ENCODE peak calls at places on chromosomes 11 and 22, in eight cellular contexts. Z is astrocyte, S is H9, G is mammary epithelial cell, Q is keratinocyte, E is GM23248, C is A549, U is GM23338. F is an unnamed sample. For H3K4me1, the result is how much of the 10 kb centered on the place peaks cover.

GRCh38 chr11:13160745-13161144 is 116.8 kb upstream of the BMAL1 start:
- DNase-seq in Z (no peak), S (no peak), G (peak), Q (peak), E (no peak), C (no peak), U (no peak), F (no peak)

GRCh38 chr22:28976588-28976987 is 85.0 kb downstream of the C22orf31 start:
- DNase-seq in Z (peak), S (no peak), G (peak), Q (peak), E (peak), C (no peak), U (no peak), F (no peak)

GRCh38 chr11:83722392-83722791 is 436.2 kb upstream of the CCDC90B start:
- DNase-seq in Z (no peak), S (no peak), G (no peak), Q (no peak), E (no peak), C (no peak), U (peak), F (no peak)

GRCh38 chr11:7522546-7522945 is 8.7 kb downstream of the PPFIBP2 start:
- DNase-seq in Z (no peak), S (no peak), G (no peak), Q (no peak), E (no peak), C (no peak), U (no peak), F (no peak)

GRCh38 chr22:26122920-26123468 is 46.3 kb upstream of the SEZ6L start:
- DNase-seq in Z (no peak), S (no peak), G (no peak), Q (no peak), E (no peak), C (no peak), U (no peak), F (no peak)

GRCh38 chr11:9664276-9665171 is 647 bp downstream of the SWAP70 start:
- DNase-seq in Z (peak), S (peak), G (peak), Q (no peak), E (peak), C (peak), U (peak), F (no peak)

GRCh38 chr22:39690901-39691620 is 120.5 kb downstream of the CACNA1I start:
- DNase-seq in Z (no peak), S (peak), G (no peak), Q (no peak), E (peak), C (no peak), U (peak), F (no peak)

GRCh38 chr22:23079814-23080521 is 9.6 kb downstream of the GNAZ start:
- DNase-seq in Z (no peak), S (no peak), G (no peak), Q (no peak), E (no peak), C (no peak), U (no peak), F (no peak)

GRCh38 chr22:35348026-35348590 is 32.8 kb upstream of the HMOX1 start:
- DNase-seq in Z (no peak), S (no peak), G (no peak), Q (no peak), E (no peak), C (no peak), U (no peak), F (no peak)

GRCh38 chr11:62324738-62325556 is 12.3 kb upstream of the ASRGL1 start:
- DNase-seq in Z (no peak), S (peak), G (peak), Q (no peak), E (peak), C (peak), U (peak), F (peak)

GRCh38 chr11:64571050-64571409 is 20.0 kb upstream of the SLC22A12 start:
- DNase-seq in Z (no peak), S (no peak), G (no peak), Q (no peak), E (no peak), C (no peak), U (no peak), F (no peak)

GRCh38 chr11:130215531-130216220 is 56.1 kb downstream of the ST14 start:
- DNase-seq in Z (no peak), S (no peak), G (no peak), Q (no peak), E (no peak), C (no peak), U (no peak), F (no peak)

GRCh38 chr11:95764267-95764898 is 25.2 kb downstream of the FAM76B start:
- DNase-seq in Z (peak), S (no peak), G (peak), Q (no peak), E (peak), C (peak), U (peak), F (no peak)

GRCh38 chr11:105298174-105298573 is 158.6 kb upstream of the CARD18 start:
- DNase-seq in Z (no peak), S (no peak), G (no peak), Q (no peak), E (no peak), C (no peak), U (no peak), F (no peak)

DNA sequence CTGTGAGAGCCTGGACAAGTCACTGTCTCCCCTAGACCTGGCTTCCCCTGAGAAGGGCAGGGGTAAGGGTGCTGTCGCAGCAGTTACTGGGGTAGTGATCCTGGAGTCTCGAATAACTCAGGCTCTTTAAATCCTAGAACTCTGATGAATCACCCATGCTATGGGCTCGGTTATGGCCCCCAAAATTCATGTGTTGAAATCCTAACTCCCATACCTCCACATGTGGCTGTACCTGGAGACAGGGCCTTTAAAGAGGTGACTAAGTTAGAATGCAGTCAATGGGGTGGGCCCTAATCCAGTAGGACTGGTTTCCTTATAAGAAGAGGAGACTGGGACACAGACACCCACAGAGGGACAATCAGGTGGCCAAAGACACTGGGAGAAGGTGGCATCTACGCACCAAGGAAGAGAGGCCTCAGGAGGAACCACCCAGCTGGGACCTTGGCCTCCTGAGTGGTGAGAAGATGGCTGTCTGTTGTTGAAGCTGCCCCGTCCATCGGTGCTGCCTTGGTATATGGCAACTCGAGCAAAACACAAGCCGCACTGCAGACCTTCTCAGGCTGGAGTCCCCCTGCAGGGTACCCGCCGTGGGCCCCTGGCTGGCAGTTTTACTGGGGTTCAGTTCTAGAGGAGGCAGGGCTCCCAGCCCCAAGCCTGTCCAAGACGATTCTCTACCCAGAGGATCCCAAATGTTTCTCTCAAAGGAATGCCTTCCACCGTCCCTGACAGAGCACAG is 48.8 kb upstream of the SHISAL1 start:
- DNase-seq in Z (peak), S (no peak), G (peak), Q (peak), E (no peak), C (peak), U (no peak), F (no peak)
- H3K4me2 ChIP-seq in Z (peak), S (no peak), G (peak), Q (peak), E (peak), C (peak), U (no peak), F (no peak)

DNA sequence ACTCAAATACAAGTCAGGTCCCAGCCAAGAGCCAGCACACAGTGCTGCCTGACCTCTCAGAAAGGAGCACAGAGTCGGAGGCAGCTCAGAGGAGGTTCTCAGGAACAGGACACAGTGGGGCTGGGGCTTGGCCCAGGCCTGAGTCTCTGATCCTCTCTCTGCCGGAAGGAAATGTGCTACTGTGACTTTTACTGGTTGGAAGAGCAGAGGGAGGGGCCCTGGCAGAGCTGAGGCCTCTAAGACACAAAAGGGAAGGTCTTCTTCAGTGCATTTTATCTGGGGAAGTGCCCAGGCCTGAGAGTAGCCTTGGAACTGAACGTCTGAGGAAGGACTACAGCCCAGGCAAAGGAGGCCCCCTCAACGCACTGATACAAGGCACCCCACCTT is 16.2 kb upstream of the CASTOR1 start:
- DNase-seq in Z (no peak), S (no peak), G (no peak), Q (no peak), E (peak), C (no peak), U (no peak), F (peak)
- H3K4me1 ChIP-seq in Z (under half), S (under half), G (half or more), Q (half or more), E (half or more), C (under half), U (under half), F (half or more)

GRCh38 chr22:32800158-32800557 is 1.3 kb upstream of the TIMP3 start:
- DNase-seq in Z (no peak), S (no peak), G (no peak), Q (no peak), E (peak), C (no peak), U (no peak), F (no peak)
- H3K4me2 ChIP-seq in Z (no peak), S (no peak), G (no peak), Q (no peak), E (peak), C (no peak), U (no peak), F (no peak)

GRCh38 chr11:19429108-19429760 is 188.5 kb upstream of the E2F8 start:
- DNase-seq in Z (no peak), S (no peak), G (no peak), Q (no peak), E (no peak), C (no peak), U (no peak), F (no peak)

GRCh38 chr11:19430346-19431058 is 189.8 kb upstream of the E2F8 start:
- DNase-seq in Z (no peak), S (no peak), G (no peak), Q (no peak), E (no peak), C (no peak), U (no peak), F (no peak)

GRCh38 chr11:19433367-19433766 is 192.6 kb upstream of the E2F8 start:
- DNase-seq in Z (no peak), S (no peak), G (no peak), Q (no peak), E (no peak), C (no peak), U (peak), F (no peak)

GRCh38 chr11:19432370-19433163 is 191.8 kb upstream of the E2F8 start:
- DNase-seq in Z (peak), S (no peak), G (peak), Q (no peak), E (peak), C (no peak), U (peak), F (no peak)

GRCh38 chr11:19431059-19431398 is 190.3 kb upstream of the E2F8 start:
- DNase-seq in Z (no peak), S (no peak), G (no peak), Q (no peak), E (no peak), C (no peak), U (peak), F (no peak)
- H3K4me1 ChIP-seq in Z (under half), S (under half), G (under half), Q (under half), E (under half), C (under half), U (under half), F (under half)

GRCh38 chr22:31130873-31131272 is 8.1 kb downstream of the INPP5J start:
- DNase-seq in Z (no peak), S (no peak), G (no peak), Q (no peak), E (no peak), C (no peak), U (no peak), F (no peak)
- H3K4me2 ChIP-seq in Z (no peak), S (no peak), G (no peak), Q (no peak), E (no peak), C (no peak), U (no peak), F (no peak)

DNA sequence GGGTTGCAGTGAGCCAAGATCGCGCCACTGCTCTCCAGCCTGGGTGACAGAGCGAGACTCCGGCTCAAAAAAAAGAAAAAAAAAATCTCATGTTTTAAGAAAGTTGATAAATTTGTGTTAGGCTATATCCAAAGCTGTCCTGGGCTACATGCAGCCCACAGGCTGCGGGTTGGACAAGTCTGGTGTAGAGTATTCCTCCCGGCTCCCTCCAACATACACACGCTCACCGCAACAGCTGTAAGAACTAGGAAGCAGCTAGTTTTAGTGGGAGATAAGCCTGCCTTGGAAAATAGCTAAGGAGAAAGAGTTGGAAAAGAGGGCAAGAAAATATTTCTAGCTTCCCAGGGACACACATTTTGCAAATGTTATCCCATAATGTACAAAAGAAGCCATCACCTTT is 46.6 kb downstream of the CELF1 start:
- DNase-seq in Z (no peak), S (no peak), G (no peak), Q (no peak), E (no peak), C (no peak), U (no peak), F (no peak)
- H3K4me1 ChIP-seq in Z (under half), S (under half), G (under half), Q (under half), E (under half), C (under half), U (under half), F (under half)

DNA sequence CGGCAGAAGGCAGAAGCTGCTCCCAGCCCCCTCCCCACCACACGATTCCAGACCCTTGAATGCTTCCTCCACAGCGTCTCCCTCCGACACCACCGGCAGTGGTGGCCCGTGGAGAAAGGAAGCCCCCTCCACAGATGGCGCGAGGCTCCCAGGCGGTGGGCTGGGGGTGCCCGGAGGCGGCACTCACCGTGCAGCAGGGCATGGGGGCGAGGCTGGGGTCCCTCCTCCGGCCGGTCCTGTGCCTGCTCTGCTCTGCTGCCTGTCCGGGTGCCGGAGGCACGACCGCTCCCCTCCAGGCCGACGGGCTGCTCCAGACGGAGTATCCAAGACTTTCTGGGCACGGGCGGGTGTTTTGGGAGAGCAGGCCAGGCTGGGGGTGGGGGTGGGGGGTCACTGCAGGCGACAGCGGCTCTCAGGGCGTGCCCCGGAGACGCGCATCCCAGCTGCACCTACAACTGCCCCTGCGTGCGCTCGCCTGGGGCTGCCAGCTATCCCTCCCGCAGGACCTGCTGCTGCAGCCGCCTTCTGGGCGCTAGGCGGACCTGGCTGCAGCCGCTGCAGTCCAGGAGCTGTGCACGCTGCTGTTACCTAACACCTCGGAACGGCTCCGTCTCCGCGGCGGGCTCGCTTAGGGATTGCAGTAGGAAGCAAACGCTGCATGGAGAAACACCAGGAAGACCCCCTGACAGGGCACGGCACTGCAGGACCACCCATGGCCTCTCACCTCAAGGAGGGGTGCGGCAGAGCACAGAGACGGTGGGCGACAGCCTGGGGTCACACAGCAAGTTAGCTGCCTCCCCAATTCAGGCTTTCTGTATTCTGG is 15.2 kb downstream of the MRGPRG start:
- DNase-seq in Z (no peak), S (peak), G (peak), Q (no peak), E (peak), C (peak), U (peak), F (no peak)
- H3K4me2 ChIP-seq in Z (no peak), S (peak), G (no peak), Q (no peak), E (no peak), C (peak), U (peak), F (no peak)

F was measured in DND-41.